ENCODE peak calls at places on chromosomes 16 and 17, in ten cellular contexts. One of them, this sample, is unnamed.

GRCh38 chr16:1277945-1278282 is 22.0 kb downstream of the TPSD1 start:
- DNase-seq in prostate gland: no peak
- DNase-seq in transverse colon: no peak
- DNase-seq in GM23338: no peak
- DNase-seq in HCT116: no peak
- DNase-seq in GM12878: no peak
- DNase-seq in Panc1: no peak
- DNase-seq in breast epithelium: no peak
- DNase-seq in stomach: no peak
- DNase-seq in SK-N-SH: no peak
- DNase-seq in this sample: no peak

GRCh38 chr17:51258756-51259573 is 884 bp downstream of the MBTD1 start:
- DNase-seq in prostate gland: peak; percentile 14
- DNase-seq in transverse colon: peak; percentile 34
- DNase-seq in GM23338: no peak
- DNase-seq in HCT116: no peak
- DNase-seq in GM12878: no peak
- DNase-seq in Panc1: no peak
- DNase-seq in breast epithelium: no peak
- DNase-seq in stomach: no peak
- DNase-seq in SK-N-SH: no peak
- DNase-seq in this sample: no peak

GRCh38 chr17:57004944-57005579 is 27.1 kb downstream of the SCPEP1 start:
- DNase-seq in prostate gland: no peak
- DNase-seq in transverse colon: peak; percentile 35
- DNase-seq in GM23338: peak; percentile 62
- DNase-seq in HCT116: no peak
- DNase-seq in GM12878: peak; percentile 71
- DNase-seq in Panc1: no peak
- DNase-seq in breast epithelium: no peak
- DNase-seq in stomach: peak; percentile 30
- DNase-seq in SK-N-SH: no peak
- DNase-seq in this sample: no peak

GRCh38 chr16:74984194-74984669 is 691 bp downstream of the WDR59 start:
- DNase-seq in prostate gland: no peak
- DNase-seq in transverse colon: no peak
- DNase-seq in GM23338: no peak
- DNase-seq in HCT116: no peak
- DNase-seq in GM12878: no peak
- DNase-seq in Panc1: no peak
- DNase-seq in breast epithelium: no peak
- DNase-seq in stomach: no peak
- DNase-seq in SK-N-SH: no peak
- DNase-seq in this sample: no peak

GRCh38 chr17:82366749-82367148 is 4.8 kb upstream of the UTS2R start:
- DNase-seq in prostate gland: no peak
- DNase-seq in transverse colon: peak; percentile 71
- DNase-seq in GM23338: no peak
- DNase-seq in HCT116: no peak
- DNase-seq in GM12878: no peak
- DNase-seq in Panc1: no peak
- DNase-seq in breast epithelium: no peak
- DNase-seq in stomach: no peak
- DNase-seq in SK-N-SH: no peak
- DNase-seq in this sample: no peak

GRCh38 chr17:32771396-32771795 is 105.5 kb downstream of the MYO1D start:
- DNase-seq in prostate gland: no peak
- DNase-seq in transverse colon: no peak
- DNase-seq in GM23338: no peak
- DNase-seq in HCT116: no peak
- DNase-seq in GM12878: no peak
- DNase-seq in Panc1: peak; percentile 33
- DNase-seq in breast epithelium: no peak
- DNase-seq in stomach: no peak
- DNase-seq in SK-N-SH: no peak
- DNase-seq in this sample: no peak

GRCh38 chr17:64196626-64197025 is 66.4 kb downstream of the TEX2 start:
- DNase-seq in prostate gland: no peak
- DNase-seq in transverse colon: no peak
- DNase-seq in GM23338: no peak
- DNase-seq in HCT116: no peak
- DNase-seq in GM12878: no peak
- DNase-seq in Panc1: no peak
- DNase-seq in breast epithelium: no peak
- DNase-seq in stomach: no peak
- DNase-seq in SK-N-SH: no peak
- DNase-seq in this sample: no peak

GRCh38 chr17:3038941-3039340 is 24.5 kb downstream of the OR1D5 start:
- DNase-seq in prostate gland: no peak
- DNase-seq in transverse colon: no peak
- DNase-seq in GM23338: peak; percentile 27
- DNase-seq in HCT116: no peak
- DNase-seq in GM12878: no peak
- DNase-seq in Panc1: no peak
- DNase-seq in breast epithelium: no peak
- DNase-seq in stomach: no peak
- DNase-seq in SK-N-SH: no peak
- DNase-seq in this sample: no peak

GRCh38 chr16:15440852-15441251 is 6.5 kb downstream of the BMERB1 start:
- DNase-seq in prostate gland: no peak
- DNase-seq in transverse colon: no peak
- DNase-seq in GM23338: no peak
- DNase-seq in HCT116: no peak
- DNase-seq in GM12878: no peak
- DNase-seq in Panc1: no peak
- DNase-seq in breast epithelium: no peak
- DNase-seq in stomach: no peak
- DNase-seq in SK-N-SH: no peak
- DNase-seq in this sample: no peak

GRCh38 chr17:77011173-77012011 is 129.4 kb upstream of the SEC14L1 start:
- DNase-seq in prostate gland: peak; percentile 10
- DNase-seq in transverse colon: peak; percentile 41
- DNase-seq in GM23338: peak; percentile 77
- DNase-seq in HCT116: peak; percentile 48
- DNase-seq in GM12878: no peak
- DNase-seq in Panc1: peak; percentile 4
- DNase-seq in breast epithelium: no peak
- DNase-seq in stomach: peak; percentile 50
- DNase-seq in SK-N-SH: peak; percentile 58
- DNase-seq in this sample: peak; percentile 12

GRCh38 chr17:2929881-2930533 is 133.4 kb downstream of the OR1D5 start:
- DNase-seq in prostate gland: no peak
- DNase-seq in transverse colon: peak; percentile 60
- DNase-seq in GM23338: peak; percentile 87
- DNase-seq in HCT116: peak; percentile 19
- DNase-seq in GM12878: no peak
- DNase-seq in Panc1: no peak
- DNase-seq in breast epithelium: no peak
- DNase-seq in stomach: peak; percentile 71
- DNase-seq in SK-N-SH: peak; percentile 85
- DNase-seq in this sample: no peak

GRCh38 chr17:69357701-69358100 is 30.8 kb upstream of the ABCA5 start:
- DNase-seq in prostate gland: no peak
- DNase-seq in transverse colon: no peak
- DNase-seq in GM23338: peak; percentile 26
- DNase-seq in HCT116: no peak
- DNase-seq in GM12878: no peak
- DNase-seq in Panc1: no peak
- DNase-seq in breast epithelium: no peak
- DNase-seq in stomach: no peak
- DNase-seq in SK-N-SH: no peak
- DNase-seq in this sample: no peak

GRCh38 chr17:65100316-65101140 is 36.6 kb upstream of the RGS9 start:
- DNase-seq in prostate gland: peak; percentile 85
- DNase-seq in transverse colon: peak; percentile 89
- DNase-seq in GM23338: peak; percentile 87
- DNase-seq in HCT116: peak; percentile 70
- DNase-seq in GM12878: peak; percentile 77
- DNase-seq in Panc1: no peak
- DNase-seq in breast epithelium: peak; percentile 87
- DNase-seq in stomach: peak; percentile 91
- DNase-seq in SK-N-SH: peak; percentile 96
- DNase-seq in this sample: no peak

GRCh38 chr17:14198013-14198412 is 38.6 kb downstream of the CDRT15 start:
- DNase-seq in prostate gland: no peak
- DNase-seq in transverse colon: no peak
- DNase-seq in GM23338: peak; percentile 56
- DNase-seq in HCT116: no peak
- DNase-seq in GM12878: no peak
- DNase-seq in Panc1: no peak
- DNase-seq in breast epithelium: no peak
- DNase-seq in stomach: peak; percentile 57
- DNase-seq in SK-N-SH: peak; percentile 79
- DNase-seq in this sample: no peak

GRCh38 chr16:88672776-88673175 is 9.9 kb upstream of the MVD start:
- DNase-seq in prostate gland: no peak
- DNase-seq in transverse colon: no peak
- DNase-seq in GM23338: peak; percentile 93
- DNase-seq in HCT116: peak; percentile 39
- DNase-seq in GM12878: no peak
- DNase-seq in Panc1: no peak
- DNase-seq in breast epithelium: no peak
- DNase-seq in stomach: no peak
- DNase-seq in SK-N-SH: peak; percentile 71
- DNase-seq in this sample: no peak

DNA sequence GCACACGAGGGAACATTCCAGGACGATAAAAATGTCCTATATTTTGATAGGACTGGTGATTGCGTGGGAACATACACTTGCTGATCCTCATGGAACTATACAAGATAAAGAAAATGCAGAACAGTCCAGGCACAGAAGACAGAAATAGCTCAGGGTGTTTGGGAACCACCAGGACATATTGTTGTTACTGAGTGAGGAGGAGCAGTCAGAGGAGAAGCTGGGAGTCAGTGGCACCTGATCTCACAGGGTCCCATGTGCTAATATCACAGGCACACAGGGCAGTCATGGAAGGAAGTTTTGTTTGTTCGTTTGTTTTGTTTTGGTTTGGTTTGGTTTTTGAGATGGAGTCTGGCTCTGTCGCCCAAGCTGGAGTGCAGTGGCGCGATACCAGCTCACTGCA is 5.7 kb downstream of the PLD2 start:
- DNase-seq in prostate gland: no peak
- DNase-seq in transverse colon: no peak
- DNase-seq in GM23338: no peak
- DNase-seq in HCT116: no peak
- DNase-seq in GM12878: no peak
- DNase-seq in Panc1: no peak
- DNase-seq in breast epithelium: no peak
- DNase-seq in stomach: no peak
- DNase-seq in SK-N-SH: no peak
- DNase-seq in this sample: no peak
- TF ChIP-seq POLR2AphosphoS5 in prostate gland: no peak
- TF ChIP-seq POLR2AphosphoS5 in transverse colon: no peak
- TF ChIP-seq POLR2AphosphoS5 in GM23338: no peak
- TF ChIP-seq POLR2AphosphoS5 in HCT116: no peak
- TF ChIP-seq POLR2AphosphoS5 in GM12878: no peak
- TF ChIP-seq POLR2AphosphoS5 in Panc1: no peak
- TF ChIP-seq POLR2AphosphoS5 in breast epithelium: no peak
- TF ChIP-seq POLR2AphosphoS5 in stomach: no peak
- TF ChIP-seq POLR2AphosphoS5 in SK-N-SH: no peak
- TF ChIP-seq POLR2AphosphoS5 in this sample: no peak

GRCh38 chr17:45296833-45297124 is 20.0 kb downstream of the MAP3K14 start:
- DNase-seq in prostate gland: peak; percentile 89
- DNase-seq in transverse colon: peak; percentile 73
- DNase-seq in GM23338: no peak
- DNase-seq in HCT116: no peak
- DNase-seq in GM12878: no peak
- DNase-seq in Panc1: no peak
- DNase-seq in breast epithelium: no peak
- DNase-seq in stomach: no peak
- DNase-seq in SK-N-SH: no peak
- DNase-seq in this sample: no peak
- TF ChIP-seq POLR2AphosphoS5 in prostate gland: peak; percentile 93
- TF ChIP-seq POLR2AphosphoS5 in transverse colon: peak; percentile 51
- TF ChIP-seq POLR2AphosphoS5 in GM23338: no peak
- TF ChIP-seq POLR2AphosphoS5 in HCT116: no peak
- TF ChIP-seq POLR2AphosphoS5 in GM12878: no peak
- TF ChIP-seq POLR2AphosphoS5 in Panc1: no peak
- TF ChIP-seq POLR2AphosphoS5 in breast epithelium: no peak
- TF ChIP-seq POLR2AphosphoS5 in stomach: no peak
- TF ChIP-seq POLR2AphosphoS5 in SK-N-SH: no peak
- TF ChIP-seq POLR2AphosphoS5 in this sample: no peak

DNA sequence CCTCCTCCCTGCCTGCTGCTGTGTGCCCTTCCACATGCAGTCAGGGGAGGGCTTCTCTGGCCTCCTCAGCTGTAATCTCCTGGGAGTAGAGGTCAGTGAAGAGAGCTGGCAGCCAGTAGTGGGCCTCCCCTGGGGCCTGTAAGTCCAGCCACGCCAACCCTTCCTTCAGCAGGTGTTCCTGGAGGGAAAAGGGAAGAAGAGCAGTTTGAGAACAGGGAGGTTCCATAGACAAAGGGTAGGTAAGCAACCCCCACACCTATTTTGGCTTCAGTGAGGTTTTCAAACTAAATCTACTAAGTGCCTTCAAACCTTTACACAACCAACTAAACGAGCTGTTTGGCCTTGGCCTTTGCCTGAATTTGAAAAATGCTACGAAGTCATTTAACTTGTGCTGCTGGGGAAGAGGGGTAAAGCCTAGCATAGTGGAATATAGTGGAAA is 14.2 kb downstream of the SNF8 start:
- DNase-seq in prostate gland: no peak
- DNase-seq in transverse colon: no peak
- DNase-seq in GM23338: no peak
- DNase-seq in HCT116: no peak
- DNase-seq in GM12878: no peak
- DNase-seq in Panc1: no peak
- DNase-seq in breast epithelium: no peak
- DNase-seq in stomach: no peak
- DNase-seq in SK-N-SH: no peak
- DNase-seq in this sample: no peak
- TF ChIP-seq POLR2AphosphoS5 in prostate gland: no peak
- TF ChIP-seq POLR2AphosphoS5 in transverse colon: no peak
- TF ChIP-seq POLR2AphosphoS5 in GM23338: peak; percentile 16
- TF ChIP-seq POLR2AphosphoS5 in HCT116: peak; percentile 25
- TF ChIP-seq POLR2AphosphoS5 in GM12878: no peak
- TF ChIP-seq POLR2AphosphoS5 in Panc1: peak; percentile 51
- TF ChIP-seq POLR2AphosphoS5 in breast epithelium: no peak
- TF ChIP-seq POLR2AphosphoS5 in stomach: no peak
- TF ChIP-seq POLR2AphosphoS5 in SK-N-SH: no peak
- TF ChIP-seq POLR2AphosphoS5 in this sample: no peak

DNA sequence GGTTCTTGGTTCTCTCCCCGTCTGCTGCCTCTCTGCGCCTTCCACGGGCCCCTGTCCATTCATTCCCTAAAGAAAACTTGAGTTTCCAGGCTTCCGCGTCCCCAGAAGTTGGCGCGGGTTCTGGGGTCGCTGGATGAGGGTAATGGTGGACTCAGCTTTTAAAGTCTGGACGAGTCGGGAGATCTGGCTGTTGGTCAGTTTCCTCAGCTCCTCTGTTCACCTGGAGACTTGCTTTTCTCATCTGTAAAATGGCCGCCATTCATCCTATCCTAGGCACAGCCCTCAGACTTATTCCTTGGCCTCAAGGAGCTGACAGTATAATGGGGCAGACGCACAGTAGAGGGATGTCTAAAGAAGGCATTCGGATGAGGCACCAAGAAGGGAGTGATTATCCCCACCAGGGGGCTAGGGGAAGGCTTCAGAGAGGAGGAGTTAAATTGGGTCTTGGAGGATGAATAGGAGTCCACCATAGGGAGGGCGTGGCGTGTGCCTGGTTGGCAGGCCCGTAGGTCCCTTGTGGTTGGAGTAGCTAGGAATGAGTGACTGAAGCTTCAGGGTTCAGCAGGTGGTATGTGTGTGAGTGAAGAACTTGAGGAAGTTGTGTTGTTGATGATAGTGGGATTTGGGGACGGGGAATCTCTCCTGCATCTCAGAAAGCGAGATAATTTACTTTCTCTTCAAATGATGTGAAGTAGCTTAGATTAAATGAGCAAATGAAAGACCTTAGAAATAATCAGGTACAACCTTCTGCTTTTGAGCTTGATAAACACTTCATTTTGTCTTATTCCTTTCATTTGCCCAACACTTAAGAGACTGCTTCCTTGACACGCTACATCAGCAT is 655 bp downstream of the VPS35L start:
- DNase-seq in prostate gland: no peak
- DNase-seq in transverse colon: peak; percentile 11
- DNase-seq in GM23338: peak; percentile 94
- DNase-seq in HCT116: peak; percentile 59
- DNase-seq in GM12878: peak; percentile 13
- DNase-seq in Panc1: peak; percentile 84
- DNase-seq in breast epithelium: no peak
- DNase-seq in stomach: no peak
- DNase-seq in SK-N-SH: peak; percentile 39
- DNase-seq in this sample: no peak
- TF ChIP-seq POLR2AphosphoS5 in prostate gland: no peak
- TF ChIP-seq POLR2AphosphoS5 in transverse colon: no peak
- TF ChIP-seq POLR2AphosphoS5 in GM23338: no peak
- TF ChIP-seq POLR2AphosphoS5 in HCT116: no peak
- TF ChIP-seq POLR2AphosphoS5 in GM12878: no peak
- TF ChIP-seq POLR2AphosphoS5 in Panc1: no peak
- TF ChIP-seq POLR2AphosphoS5 in breast epithelium: no peak
- TF ChIP-seq POLR2AphosphoS5 in stomach: no peak
- TF ChIP-seq POLR2AphosphoS5 in SK-N-SH: no peak
- TF ChIP-seq POLR2AphosphoS5 in this sample: no peak